ENCODE peak calls at places on chromosome 17, in five cellular contexts. W is activated gamma-delta T cell; B is HT1080; K is central memory CD8-positive, alpha-beta T cell; O is tibial nerve. E is an unnamed sample.

GRCh38 chr17:80782536-80783427 is 208.9 kb upstream of the CHMP6 start:
- DNase-seq in W (no peak), B (peak), K (no peak), O (no peak), E (no peak)

GRCh38 chr17:75353176-75353575 is 52.3 kb downstream of the GRB2 start:
- DNase-seq in W (no peak), B (no peak), K (no peak), O (no peak), E (no peak)

GRCh38 chr17:2222901-2223616 is 80.5 kb downstream of the SMG6 start:
- DNase-seq in W (no peak), B (no peak), K (peak), O (peak), E (no peak)

GRCh38 chr17:68599873-68600122 is 1.4 kb downstream of the FAM20A start:
- DNase-seq in W (no peak), B (no peak), K (no peak), O (no peak), E (no peak)

GRCh38 chr17:9644910-9645751 is at the start of gene USP43:
- DNase-seq in W (no peak), B (no peak), K (no peak), O (no peak), E (no peak)

GRCh38 chr17:2138768-2139167 is 83.9 kb downstream of the HIC1 start:
- DNase-seq in W (no peak), B (no peak), K (no peak), O (no peak), E (no peak)

GRCh38 chr17:76405967-76406647 is 21.7 kb downstream of the SPHK1 start:
- DNase-seq in W (no peak), B (no peak), K (no peak), O (no peak), E (no peak)

GRCh38 chr17:79944251-79944812 is 91.3 kb downstream of the TBC1D16 start:
- DNase-seq in W (no peak), B (no peak), K (no peak), O (no peak), E (no peak)

GRCh38 chr17:45294506-45294905 is 22.3 kb downstream of the MAP3K14 start:
- DNase-seq in W (no peak), B (no peak), K (no peak), O (no peak), E (no peak)

GRCh38 chr17:48439875-48440505 is 10.0 kb upstream of the SKAP1 start:
- DNase-seq in W (no peak), B (no peak), K (peak), O (no peak), E (no peak)

GRCh38 chr17:40722146-40722720 is 18.7 kb upstream of the KRT24 start:
- DNase-seq in W (no peak), B (no peak), K (no peak), O (no peak), E (no peak)

GRCh38 chr17:52476638-52477313 is 318.3 kb upstream of the CA10 start:
- DNase-seq in W (no peak), B (no peak), K (no peak), O (no peak), E (no peak)

GRCh38 chr17:57104461-57105175 is 19.6 kb downstream of the AKAP1 start:
- DNase-seq in W (no peak), B (peak), K (no peak), O (no peak), E (no peak)

GRCh38 chr17:68424861-68425260 is 32.4 kb downstream of the WIPI1 start:
- DNase-seq in W (no peak), B (no peak), K (no peak), O (no peak), E (no peak)

GRCh38 chr17:71975331-71975801 is 145.5 kb upstream of the SOX9 start:
- DNase-seq in W (no peak), B (peak), K (no peak), O (peak), E (peak)

GRCh38 chr17:45867171-45867570 is 22.5 kb downstream of the SPPL2C start:
- DNase-seq in W (no peak), B (no peak), K (no peak), O (no peak), E (no peak)

GRCh38 chr17:27956601-27957445 is 63.7 kb upstream of the LYRM9 start:
- DNase-seq in W (no peak), B (no peak), K (no peak), O (no peak), E (no peak)

GRCh38 chr17:11369570-11369969 is 128.6 kb downstream of the SHISA6 start:
- DNase-seq in W (no peak), B (no peak), K (no peak), O (no peak), E (no peak)

GRCh38 chr17:31260151-31260550 is 36.9 kb downstream of the OMG start:
- DNase-seq in W (no peak), B (no peak), K (no peak), O (no peak), E (no peak)

GRCh38 chr17:39236981-39237441 is 11.3 kb upstream of the STAC2 start:
- DNase-seq in W (no peak), B (no peak), K (no peak), O (no peak), E (no peak)

GRCh38 chr17:69812240-69812837 is 262.7 kb upstream of the KCNJ16 start:
- DNase-seq in W (no peak), B (no peak), K (no peak), O (no peak), E (no peak)

GRCh38 chr17:20033410-20033809 is 24.3 kb downstream of the SPECC1 start:
- DNase-seq in W (no peak), B (no peak), K (no peak), O (no peak), E (no peak)

GRCh38 chr17:61837175-61838051 is 25.9 kb downstream of the BRIP1 start:
- DNase-seq in W (no peak), B (peak), K (peak), O (peak), E (no peak)

GRCh38 chr17:33291248-33292183 is 1.6 kb downstream of the ASIC2 start:
- DNase-seq in W (no peak), B (no peak), K (no peak), O (no peak), E (no peak)

GRCh38 chr17:45022288-45022648 is 29.2 kb downstream of the DCAKD start:
- DNase-seq in W (no peak), B (no peak), K (no peak), O (no peak), E (no peak)

GRCh38 chr17:2081564-2081963 is 26.7 kb downstream of the HIC1 start:
- DNase-seq in W (no peak), B (peak), K (no peak), O (no peak), E (no peak)

GRCh38 chr17:1649116-1649843 is 386 bp downstream of the RILP start:
- DNase-seq in W (peak), B (peak), K (peak), O (peak), E (peak)

GRCh38 chr17:64216030-64216384 is 47.1 kb downstream of the TEX2 start:
- DNase-seq in W (no peak), B (no peak), K (no peak), O (no peak), E (no peak)

GRCh38 chr17:77148109-77148958 is 7.6 kb downstream of the SEC14L1 start:
- DNase-seq in W (no peak), B (no peak), K (no peak), O (no peak), E (no peak)

GRCh38 chr17:12964162-12964561 is 53.7 kb downstream of the ELAC2 start:
- DNase-seq in W (no peak), B (no peak), K (no peak), O (no peak), E (no peak)

GRCh38 chr17:1504866-1505265 is 11.5 kb downstream of the INPP5K start:
- DNase-seq in W (no peak), B (no peak), K (no peak), O (no peak), E (no peak)

GRCh38 chr17:4497101-4497824 is 1.4 kb upstream of the SPNS2 start:
- DNase-seq in W (no peak), B (peak), K (no peak), O (no peak), E (peak)

GRCh38 chr17:27502526-27503324 is 46.5 kb downstream of the KSR1 start:
- DNase-seq in W (no peak), B (no peak), K (no peak), O (no peak), E (no peak)